ENCODE peak calls at places on chromosomes 7 and 10, in six cellular contexts. G, B, R, P, F and Z are unnamed samples.

GRCh38 chr10:23523251-23523650 is 84.4 kb downstream of the OTUD1 start:
- DNase-seq in G (no peak), B (no peak), R (no peak), P (no peak), F (no peak), Z (no peak)

GRCh38 chr10:78236416-78237015 is 202.9 kb downstream of the RPS24 start:
- DNase-seq in G (no peak), B (no peak), R (no peak), P (no peak), F (no peak), Z (no peak)

GRCh38 chr7:41538810-41539724 is 163.8 kb downstream of the INHBA start:
- DNase-seq in G (no peak), B (no peak), R (peak), P (no peak), F (no peak), Z (no peak)

GRCh38 chr7:30894866-30895408 is 16.7 kb upstream of the AQP1 start:
- DNase-seq in G (no peak), B (no peak), R (no peak), P (no peak), F (no peak), Z (no peak)

GRCh38 chr7:131330299-131330698 is 2.6 kb downstream of the MKLN1 start:
- DNase-seq in G (no peak), B (no peak), R (no peak), P (no peak), F (no peak), Z (no peak)

GRCh38 chr7:38068461-38068860 is 109.6 kb upstream of the STARD3NL start:
- DNase-seq in G (no peak), B (no peak), R (no peak), P (no peak), F (no peak), Z (no peak)

GRCh38 chr7:6012355-6013104 is 3.5 kb downstream of the AIMP2 start:
- DNase-seq in G (peak), B (no peak), R (no peak), P (no peak), F (peak), Z (no peak)

GRCh38 chr10:120963053-120963533 is 111.9 kb downstream of the WDR11 start:
- DNase-seq in G (no peak), B (no peak), R (no peak), P (no peak), F (no peak), Z (no peak)

GRCh38 chr7:97971120-97971989 is 18.6 kb downstream of the OCM2 start:
- DNase-seq in G (peak), B (no peak), R (peak), P (peak), F (peak), Z (no peak)

GRCh38 chr10:79356104-79356503 is 8.8 kb downstream of the PPIF start:
- DNase-seq in G (no peak), B (no peak), R (no peak), P (peak), F (no peak), Z (no peak)

GRCh38 chr7:1015631-1016121 is 28.7 kb upstream of the GPR146 start:
- DNase-seq in G (peak), B (no peak), R (no peak), P (no peak), F (no peak), Z (no peak)

GRCh38 chr10:122911889-122912484 is 1.6 kb downstream of the FAM24A start:
- DNase-seq in G (peak), B (no peak), R (peak), P (peak), F (peak), Z (no peak)

GRCh38 chr10:60434418-60435046 is 44.9 kb upstream of the ANK3 start:
- DNase-seq in G (peak), B (peak), R (peak), P (peak), F (peak), Z (no peak)

GRCh38 chr10:114022292-114022691 is 21.4 kb upstream of the ADRB1 start:
- DNase-seq in G (no peak), B (no peak), R (peak), P (no peak), F (no peak), Z (no peak)

GRCh38 chr10:102583435-102584417 is 60.6 kb upstream of the TRIM8 start:
- DNase-seq in G (peak), B (peak), R (peak), P (peak), F (peak), Z (peak)

GRCh38 chr7:88169717-88170320 is 50.0 kb downstream of the SRI start:
- DNase-seq in G (peak), B (no peak), R (peak), P (peak), F (no peak), Z (no peak)

GRCh38 chr7:26073041-26073440 is 79.0 kb upstream of the NFE2L3 start:
- DNase-seq in G (no peak), B (no peak), R (no peak), P (no peak), F (no peak), Z (no peak)

GRCh38 chr7:70587739-70588138 is 544.2 kb upstream of the GALNT17 start:
- DNase-seq in G (no peak), B (no peak), R (no peak), P (no peak), F (no peak), Z (no peak)

GRCh38 chr10:26486985-26487850 is 49.1 kb downstream of the APBB1IP start:
- DNase-seq in G (peak), B (peak), R (no peak), P (peak), F (peak), Z (no peak)

GRCh38 chr7:23938937-23939552 is 229.0 kb downstream of the STK31 start:
- DNase-seq in G (peak), B (peak), R (peak), P (peak), F (peak), Z (no peak)

GRCh38 chr7:94453898-94454297 is 55.7 kb upstream of the CASD1 start:
- DNase-seq in G (no peak), B (no peak), R (no peak), P (no peak), F (no peak), Z (no peak)

GRCh38 chr10:78413294-78414055 is 379.8 kb downstream of the RPS24 start:
- DNase-seq in G (no peak), B (no peak), R (no peak), P (no peak), F (no peak), Z (no peak)

GRCh38 chr7:150435390-150436073 is 14.9 kb upstream of the GIMAP8 start:
- DNase-seq in G (no peak), B (no peak), R (no peak), P (peak), F (no peak), Z (no peak)

GRCh38 chr10:3995302-3996210 is 210.5 kb upstream of the KLF6 start:
- DNase-seq in G (no peak), B (no peak), R (no peak), P (no peak), F (peak), Z (no peak)

GRCh38 chr7:51354434-51354833 is 37.8 kb upstream of the COBL start:
- DNase-seq in G (no peak), B (no peak), R (no peak), P (no peak), F (no peak), Z (no peak)

GRCh38 chr7:116863168-116863670 is 832 bp downstream of the CAPZA2 start:
- DNase-seq in G (peak), B (no peak), R (no peak), P (peak), F (peak), Z (no peak)

GRCh38 chr10:970311-971149 is 17.7 kb upstream of the GTPBP4 start:
- DNase-seq in G (peak), B (no peak), R (no peak), P (no peak), F (peak), Z (no peak)

GRCh38 chr10:94125856-94126255 is 132.1 kb downstream of the PLCE1 start:
- DNase-seq in G (no peak), B (no peak), R (no peak), P (no peak), F (peak), Z (no peak)

GRCh38 chr10:125343118-125343752 is 182.9 kb upstream of the CTBP2 start:
- DNase-seq in G (peak), B (peak), R (peak), P (peak), F (peak), Z (no peak)

GRCh38 chr10:125144693-125145623 is 15.4 kb downstream of the CTBP2 start:
- DNase-seq in G (no peak), B (peak), R (no peak), P (peak), F (peak), Z (no peak)

GRCh38 chr7:1569833-1570632 is at the start of gene PSMG3:
- DNase-seq in G (peak), B (peak), R (peak), P (peak), F (peak), Z (peak)

GRCh38 chr10:59644841-59645240 is 64.8 kb downstream of the SLC16A9 start:
- DNase-seq in G (no peak), B (no peak), R (no peak), P (no peak), F (no peak), Z (no peak)

GRCh38 chr7:102273749-102274712 is 12.6 kb upstream of the SH2B2 start:
- DNase-seq in G (peak), B (peak), R (peak), P (no peak), F (peak), Z (no peak)

GRCh38 chr10:3074145-3074665 is 6.9 kb downstream of the PFKP start:
- DNase-seq in G (no peak), B (no peak), R (no peak), P (no peak), F (no peak), Z (no peak)

GRCh38 chr10:3264178-3264867 is 91.7 kb upstream of the PITRM1 start:
- DNase-seq in G (no peak), B (no peak), R (no peak), P (no peak), F (no peak), Z (no peak)

GRCh38 chr10:3955493-3955892 is 170.5 kb upstream of the KLF6 start:
- DNase-seq in G (peak), B (no peak), R (peak), P (no peak), F (peak), Z (no peak)

GRCh38 chr7:82723411-82723810 is 279.8 kb upstream of the CACNA2D1 start:
- DNase-seq in G (no peak), B (no peak), R (no peak), P (no peak), F (no peak), Z (no peak)

GRCh38 chr7:66500087-66500486 is 128.6 kb upstream of the KCTD7 start:
- DNase-seq in G (peak), B (peak), R (no peak), P (peak), F (no peak), Z (no peak)

GRCh38 chr10:29344073-29344820 is 55.4 kb downstream of the LYZL1 start:
- DNase-seq in G (no peak), B (no peak), R (no peak), P (no peak), F (peak), Z (no peak)

GRCh38 chr7:22174574-22174953 is 182.4 kb downstream of the RAPGEF5 start:
- DNase-seq in G (no peak), B (no peak), R (no peak), P (no peak), F (no peak), Z (no peak)
- TF ChIP-seq CTCF in G (no peak), B (no peak), R (no peak), P (no peak), F (no peak), Z (no peak)

GRCh38 chr7:28956608-28957063 is 1.5 kb downstream of the TRIL start:
- DNase-seq in G (peak), B (no peak), R (peak), P (no peak), F (no peak), Z (peak)
- TF ChIP-seq CTCF in G (peak), B (no peak), R (peak), P (no peak), F (peak), Z (peak)

DNA sequence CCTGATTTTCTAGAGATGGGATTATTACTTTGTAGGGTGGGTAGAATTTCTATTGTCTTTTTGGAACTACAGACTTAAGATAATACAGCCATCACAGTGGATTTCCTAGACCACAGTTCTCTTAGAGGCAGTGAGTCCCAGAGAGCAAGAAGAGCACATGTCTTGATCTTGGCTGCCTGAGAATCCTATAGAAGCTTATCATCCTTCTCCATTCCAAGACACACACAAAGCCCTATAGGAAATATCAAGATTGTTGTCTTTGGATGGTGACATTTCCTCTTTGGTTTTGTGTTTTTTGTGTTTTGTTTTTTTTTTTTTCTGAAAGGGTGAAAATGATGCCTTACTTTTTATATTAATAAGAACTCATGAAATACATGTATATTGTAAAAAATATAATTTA is 143.1 kb downstream of the AHR start:
- DNase-seq in G (no peak), B (no peak), R (no peak), P (no peak), F (peak), Z (no peak)
- TF ChIP-seq CTCF in G (no peak), B (no peak), R (no peak), P (no peak), F (no peak), Z (no peak)

DNA sequence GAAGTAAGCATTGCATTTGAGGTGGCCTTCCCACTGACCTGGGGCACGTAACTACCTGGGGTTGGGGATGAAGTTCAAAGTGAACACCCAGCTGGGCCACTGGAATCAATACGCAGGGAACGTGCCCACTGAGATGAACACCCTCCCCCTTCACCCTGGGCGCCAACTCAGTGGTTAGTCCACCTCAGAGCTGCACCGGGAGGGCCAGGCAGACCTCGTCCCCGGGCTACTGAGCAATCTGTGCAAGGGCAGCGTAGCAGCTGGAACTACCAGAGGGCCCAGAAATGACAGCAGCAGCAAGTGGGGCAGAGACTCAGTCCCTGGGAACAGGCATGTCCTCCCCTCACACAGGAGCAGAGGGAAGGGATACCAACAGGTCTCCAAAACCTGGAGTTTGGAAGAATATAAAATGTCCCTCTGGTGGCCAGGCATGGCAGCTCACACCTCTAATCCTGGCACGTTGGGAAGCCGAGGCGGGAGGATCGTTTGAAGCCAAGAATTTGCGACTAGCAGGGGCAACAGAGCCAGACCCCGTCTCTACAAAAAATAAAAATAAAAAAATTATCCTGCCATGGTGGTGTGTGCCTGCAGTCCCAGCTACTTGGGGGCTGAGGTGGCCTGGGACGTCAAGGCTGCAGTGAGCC is 143.9 kb downstream of the SH3PXD2A start:
- DNase-seq in G (no peak), B (no peak), R (no peak), P (no peak), F (no peak), Z (no peak)
- TF ChIP-seq CTCF in G (peak), B (peak), R (peak), P (peak), F (peak), Z (peak)

DNA sequence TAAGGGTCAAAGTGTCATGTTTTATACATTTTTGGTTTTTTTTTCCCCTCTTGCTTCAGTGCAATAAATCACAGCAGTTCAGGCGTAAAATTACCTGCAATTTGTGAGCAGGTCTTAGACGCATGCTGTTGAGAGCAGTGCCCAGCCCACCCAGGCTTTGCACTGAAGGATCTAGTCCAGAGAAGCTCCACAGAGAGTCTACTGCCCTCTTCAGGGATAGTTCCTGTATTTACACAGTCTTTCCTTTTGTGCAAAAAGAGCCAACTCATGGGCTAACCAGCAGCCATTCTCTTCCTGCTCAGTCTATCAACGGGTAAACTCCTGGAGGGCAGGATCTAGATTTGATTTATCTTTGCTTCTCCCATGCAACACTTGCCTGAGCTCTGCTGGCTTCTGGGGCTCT is 82.2 kb upstream of the NAMPT start:
- DNase-seq in G (no peak), B (no peak), R (peak), P (peak), F (peak), Z (no peak)
- TF ChIP-seq CTCF in G (peak), B (peak), R (peak), P (peak), F (peak), Z (peak)

DNA sequence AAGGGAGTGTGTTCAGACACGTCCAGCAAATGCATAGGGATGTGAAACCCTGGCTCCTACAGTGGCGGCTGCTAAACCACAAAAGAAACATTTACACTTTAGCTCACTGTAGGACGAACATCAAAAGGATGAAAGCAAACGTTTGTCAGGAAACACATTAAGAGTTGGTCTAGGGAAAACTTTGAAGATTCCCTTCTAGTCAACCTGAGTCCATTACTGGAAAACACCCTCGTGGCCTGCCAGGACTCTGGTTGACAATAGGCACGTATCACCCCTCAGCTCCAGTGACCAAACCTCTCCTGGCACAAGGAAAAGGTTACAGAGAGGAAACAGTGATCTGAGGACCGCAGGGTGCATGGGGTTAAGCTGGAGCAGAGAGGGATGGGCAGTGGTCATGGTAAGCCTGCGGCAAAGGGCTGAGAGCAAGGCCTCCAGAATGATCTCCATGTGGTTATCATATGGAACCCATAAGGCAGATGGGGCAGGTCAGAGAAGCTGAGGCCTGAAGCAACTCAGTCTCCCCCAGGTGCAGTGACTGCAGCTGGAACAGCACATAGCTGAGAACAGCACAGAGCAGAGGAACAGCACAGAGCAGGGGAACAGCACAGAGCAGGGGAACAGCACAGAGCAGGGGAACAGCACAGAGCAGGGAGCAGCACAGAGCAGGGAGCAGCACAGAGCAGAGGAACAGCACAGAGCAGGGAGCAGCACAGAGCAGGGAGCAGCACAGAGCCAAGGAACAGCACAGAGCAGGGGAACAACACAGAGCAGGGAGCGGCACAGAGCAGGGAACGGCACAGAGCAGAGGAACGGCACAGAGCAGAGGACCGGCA is 49.9 kb downstream of the CHST15 start:
- DNase-seq in G (no peak), B (no peak), R (no peak), P (peak), F (no peak), Z (no peak)
- TF ChIP-seq CTCF in G (no peak), B (no peak), R (no peak), P (no peak), F (no peak), Z (no peak)

DNA sequence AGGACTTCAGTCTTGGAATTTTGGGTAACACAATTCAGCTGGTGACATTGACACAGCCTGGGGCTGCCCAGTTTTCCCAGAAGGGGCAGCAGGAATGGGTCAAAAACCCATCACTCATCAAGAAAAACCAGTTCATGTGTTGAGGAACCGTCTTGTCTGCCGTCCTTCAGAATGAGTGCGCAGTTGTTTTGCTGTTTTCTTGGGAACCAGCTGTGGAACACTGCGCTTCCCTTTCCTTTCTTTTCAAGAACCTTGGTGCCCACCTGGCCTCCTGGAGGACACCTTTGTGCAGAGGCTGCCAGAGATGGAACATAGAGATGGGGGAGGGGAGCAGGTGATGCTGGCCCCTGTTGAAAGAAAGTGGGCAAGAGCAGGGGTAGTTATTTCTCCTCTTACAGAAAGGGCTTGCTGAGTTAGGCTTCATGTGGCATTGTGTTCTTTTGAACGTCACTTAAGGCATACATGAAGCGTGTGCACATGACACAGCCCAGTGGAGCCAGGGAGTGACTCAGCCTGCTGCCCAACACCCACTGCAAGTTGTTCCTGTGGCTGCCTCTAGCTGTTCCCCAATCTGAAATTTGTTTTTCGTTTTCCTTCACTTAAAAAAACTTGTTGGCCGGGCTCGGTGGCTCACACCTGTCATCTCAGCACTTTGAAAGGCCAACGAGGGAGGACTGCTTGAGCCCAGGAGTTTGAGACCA is 87.4 kb upstream of the TNS3 start:
- DNase-seq in G (peak), B (no peak), R (no peak), P (peak), F (peak), Z (no peak)
- TF ChIP-seq CTCF in G (no peak), B (no peak), R (no peak), P (no peak), F (no peak), Z (no peak)